ENCODE peak calls at places on chromosomes 11 and 22, in ten cellular contexts. W is Ammon's horn, I is BJ, B is progenitor cell of endocrine pancreas, E is NCI-H2227 treated with DMSO at 0.1 percent for 48 hours, H is GM04504, U is cardiac fibroblast, A is EH, Y is hepatocyte, J is lung. L is an unnamed sample.

GRCh38 chr11:68214173-68215086 is 1.3 kb upstream of the KMT5B start:
- DNase-seq in Y (no peak), B (peak), W (peak), H (no peak), J (no peak), A (no peak), I (no peak), E (no peak), U (no peak), L (peak)

GRCh38 chr22:36399473-36399780 is 11.7 kb upstream of the MYH9 start:
- DNase-seq in I (no peak), Y (no peak), E (no peak), U (no peak), B (no peak), W (no peak), J (no peak), H (no peak), A (no peak), L (no peak)

GRCh38 chr11:16299884-16300778 is 56.2 kb downstream of the SOX6 start:
- DNase-seq in I (no peak), W (no peak), E (peak), A (no peak), B (no peak), U (no peak), Y (no peak), J (no peak), H (no peak), L (no peak)

GRCh38 chr22:49215840-49216239 is 611.8 kb downstream of the BRD1 start:
- DNase-seq in I (no peak), A (no peak), Y (no peak), J (no peak), U (no peak), W (no peak), B (peak), H (no peak), E (no peak), L (no peak)

GRCh38 chr11:66639066-66639813 is 737 bp downstream of the RBM4 start:
- DNase-seq in H (no peak), J (no peak), I (no peak), U (peak), W (peak), B (no peak), Y (peak), A (peak), E (peak), L (no peak)

GRCh38 chr11:13929551-13929950 is 33.0 kb upstream of the SPON1 start:
- DNase-seq in Y (no peak), H (no peak), U (no peak), I (no peak), J (no peak), A (no peak), B (no peak), E (no peak), W (peak), L (no peak)

GRCh38 chr22:25478573-25478972 is 85.9 kb upstream of the GRK3 start:
- DNase-seq in W (peak), E (no peak), J (no peak), A (no peak), U (no peak), I (no peak), H (no peak), B (no peak), Y (no peak), L (no peak)

GRCh38 chr22:26066534-26066933 is 102.7 kb upstream of the SEZ6L start:
- DNase-seq in I (no peak), W (peak), A (no peak), B (no peak), Y (peak), H (no peak), U (no peak), J (no peak), E (peak), L (no peak)

GRCh38 chr11:4565371-4565770 is 16.2 kb upstream of the OR52I2 start:
- DNase-seq in I (no peak), B (no peak), Y (no peak), W (no peak), J (no peak), A (no peak), U (no peak), H (no peak), E (no peak), L (no peak)

GRCh38 chr11:14499178-14499559 is 442 bp downstream of the COPB1 start:
- DNase-seq in Y (peak), A (peak), E (peak), I (no peak), B (peak), J (peak), H (no peak), U (peak), W (peak), L (no peak)

GRCh38 chr11:44955019-44955738 is 4.5 kb upstream of the TP53I11 start:
- DNase-seq in Y (peak), B (no peak), U (peak), E (no peak), H (peak), J (peak), W (peak), I (peak), A (peak), L (peak)

GRCh38 chr11:126589492-126589803 is 234.0 kb downstream of the ST3GAL4 start:
- DNase-seq in Y (no peak), B (no peak), W (no peak), U (no peak), I (no peak), H (no peak), A (no peak), E (no peak), J (no peak), L (no peak)

GRCh38 chr22:36606114-36606513 is 77.1 kb upstream of the EIF3D start:
- DNase-seq in B (no peak), Y (no peak), I (no peak), A (no peak), W (no peak), H (no peak), U (no peak), E (no peak), J (no peak), L (no peak)

GRCh38 chr22:38313384-38313955 is 3.8 kb downstream of the CSNK1E start:
- DNase-seq in B (no peak), A (peak), H (peak), I (peak), U (peak), W (no peak), Y (peak), E (no peak), J (no peak), L (peak)

GRCh38 chr11:2924381-2924780 is 4.8 kb downstream of the PHLDA2 start:
- DNase-seq in A (no peak), H (no peak), Y (no peak), W (no peak), E (no peak), J (no peak), B (no peak), U (no peak), I (no peak), L (no peak)

GRCh38 chr11:131889146-131889577 is 518.7 kb downstream of the NTM start:
- DNase-seq in H (peak), Y (peak), I (peak), U (peak), J (no peak), B (no peak), W (no peak), E (peak), A (peak), L (no peak)

GRCh38 chr11:124676386-124676785 is 2.7 kb downstream of the SPA17 start:
- DNase-seq in U (peak), H (peak), I (no peak), E (no peak), W (no peak), J (peak), Y (no peak), B (no peak), A (peak), L (no peak)

L was measured in ovary.